ENCODE peak calls at places on chromosome 9, in eight cellular contexts. Q is psoas muscle, P is Peyer's patch, F is left lung, D is RWPE2, V is PC-3, L is tibial artery, S is foreskin keratinocyte. O is an unnamed sample. For H3K4me1, the result is how much of the 10 kb centered on the place peaks cover.

GRCh38 chr9:136240941-136241340 is 4.7 kb downstream of the QSOX2 start:
- DNase-seq in S (no peak), Q (no peak), V (no peak), D (no peak), L (no peak), P (no peak), F (no peak), O (no peak)

GRCh38 chr9:130962418-130963316 is 23.6 kb upstream of the FIBCD1 start:
- DNase-seq in L (peak), Q (no peak), P (no peak), F (no peak), D (peak), S (peak), V (peak), O (peak)

GRCh38 chr9:133971121-133971951 is 20.8 kb downstream of the VAV2 start:
- DNase-seq in V (no peak), P (no peak), S (no peak), D (peak), L (no peak), F (peak), Q (peak), O (no peak)

GRCh38 chr9:127489471-127490115 is 38.3 kb downstream of the LRSAM1 start:
- DNase-seq in Q (no peak), D (no peak), L (no peak), V (no peak), P (no peak), S (no peak), F (no peak), O (no peak)

GRCh38 chr9:6703898-6704639 is 53.7 kb upstream of the KDM4C start:
- DNase-seq in Q (peak), D (peak), S (peak), L (peak), P (peak), F (peak), V (peak), O (peak)

GRCh38 chr9:107690026-107690425 is 200.5 kb upstream of the KLF4 start:
- DNase-seq in F (no peak), V (no peak), P (no peak), L (no peak), Q (no peak), S (no peak), D (no peak), O (no peak)

GRCh38 chr9:137614631-137615386 is 4.0 kb upstream of the EHMT1 start:
- DNase-seq in V (no peak), S (no peak), P (no peak), L (no peak), Q (no peak), D (no peak), F (peak), O (no peak)

GRCh38 chr9:109887079-109887478 is 107.1 kb downstream of the PALM2AKAP2 start:
- DNase-seq in S (no peak), F (no peak), Q (no peak), V (no peak), D (no peak), P (no peak), L (no peak), O (peak)

GRCh38 chr9:133589454-133590227 is 19.5 kb downstream of the FAM163B start:
- DNase-seq in D (no peak), L (no peak), Q (no peak), V (no peak), S (no peak), F (peak), P (no peak), O (no peak)

GRCh38 chr9:137136261-137136925 is 2.6 kb upstream of the GRIN1 start:
- DNase-seq in V (no peak), S (no peak), D (peak), F (peak), L (no peak), Q (no peak), P (peak), O (no peak)

GRCh38 chr9:69292078-69292477 is 32.9 kb upstream of the ENTREP1 start:
- DNase-seq in S (no peak), L (no peak), F (no peak), V (no peak), D (no peak), Q (no peak), P (no peak), O (no peak)

GRCh38 chr9:95296761-95297160 is 20.7 kb downstream of the FANCC start:
- DNase-seq in F (no peak), S (no peak), P (no peak), L (no peak), Q (no peak), D (no peak), V (no peak), O (peak)

GRCh38 chr9:138044485-138045383 is 167.2 kb downstream of the CACNA1B start:
- DNase-seq in V (no peak), L (peak), F (no peak), P (peak), Q (peak), D (no peak), S (no peak), O (no peak)

GRCh38 chr9:34654317-34655083 is 2.5 kb downstream of the IL11RA start:
- DNase-seq in V (no peak), S (no peak), D (no peak), F (no peak), P (no peak), L (peak), Q (peak), O (no peak)

GRCh38 chr9:99345936-99346335 is 123.9 kb downstream of the SEC61B start:
- DNase-seq in P (no peak), F (no peak), D (no peak), L (no peak), Q (no peak), V (peak), S (peak), O (no peak)

GRCh38 chr9:136719212-136719880 is 7.0 kb downstream of the DIPK1B start:
- DNase-seq in D (no peak), P (peak), V (no peak), Q (peak), S (no peak), F (peak), L (no peak), O (no peak)

GRCh38 chr9:134328341-134328840 is 2.1 kb downstream of the RXRA start:
- DNase-seq in V (no peak), S (no peak), D (no peak), Q (peak), P (no peak), F (peak), L (no peak), O (peak)

GRCh38 chr9:79651251-79651795 is 79.6 kb downstream of the TLE4 start:
- DNase-seq in Q (no peak), F (peak), S (no peak), P (no peak), V (no peak), L (no peak), D (no peak), O (no peak)

GRCh38 chr9:70160672-70161413 is 97.9 kb upstream of the SMC5 start:
- DNase-seq in F (no peak), L (no peak), S (no peak), D (no peak), Q (no peak), V (no peak), P (no peak), O (no peak)

GRCh38 chr9:106350777-106351176 is 512.2 kb upstream of the ZNF462 start:
- DNase-seq in F (no peak), P (no peak), L (no peak), S (peak), D (no peak), Q (no peak), V (no peak), O (peak)

GRCh38 chr9:19154135-19154612 is 26.9 kb upstream of the PLIN2 start:
- DNase-seq in F (no peak), S (no peak), Q (no peak), L (no peak), P (peak), D (no peak), V (no peak), O (peak)

GRCh38 chr9:112168197-112168596 is 6.9 kb downstream of the SUSD1 start:
- DNase-seq in Q (no peak), V (peak), P (peak), S (no peak), F (no peak), D (no peak), L (no peak), O (peak)

GRCh38 chr9:124084087-124084486 is 72.5 kb downstream of the LHX2 start:
- DNase-seq in F (no peak), L (no peak), P (no peak), D (no peak), V (peak), Q (no peak), S (no peak), O (no peak)

GRCh38 chr9:97992219-97992618 is 9.1 kb downstream of the ANP32B start:
- DNase-seq in D (no peak), L (no peak), P (no peak), Q (no peak), S (no peak), V (no peak), F (no peak), O (no peak)

GRCh38 chr9:97994695-97995094 is 11.6 kb downstream of the ANP32B start:
- DNase-seq in P (no peak), D (no peak), L (no peak), Q (no peak), S (no peak), F (no peak), V (no peak), O (no peak)

GRCh38 chr9:97990259-97990658 is 7.1 kb downstream of the ANP32B start:
- DNase-seq in L (no peak), P (no peak), S (no peak), D (no peak), V (peak), Q (no peak), F (no peak), O (peak)

GRCh38 chr9:97991818-97992217 is 8.7 kb downstream of the ANP32B start:
- DNase-seq in D (no peak), V (no peak), S (no peak), Q (no peak), P (no peak), F (no peak), L (no peak), O (no peak)

GRCh38 chr9:97993000-97993399 is 9.9 kb downstream of the ANP32B start:
- DNase-seq in V (no peak), D (no peak), L (no peak), F (no peak), S (no peak), P (no peak), Q (no peak), O (no peak)
- H3K4me1 ChIP-seq in V (under half), D (under half), L (under half), F (half or more), S (under half), P (under half), Q (half or more), O (under half)

DNA sequence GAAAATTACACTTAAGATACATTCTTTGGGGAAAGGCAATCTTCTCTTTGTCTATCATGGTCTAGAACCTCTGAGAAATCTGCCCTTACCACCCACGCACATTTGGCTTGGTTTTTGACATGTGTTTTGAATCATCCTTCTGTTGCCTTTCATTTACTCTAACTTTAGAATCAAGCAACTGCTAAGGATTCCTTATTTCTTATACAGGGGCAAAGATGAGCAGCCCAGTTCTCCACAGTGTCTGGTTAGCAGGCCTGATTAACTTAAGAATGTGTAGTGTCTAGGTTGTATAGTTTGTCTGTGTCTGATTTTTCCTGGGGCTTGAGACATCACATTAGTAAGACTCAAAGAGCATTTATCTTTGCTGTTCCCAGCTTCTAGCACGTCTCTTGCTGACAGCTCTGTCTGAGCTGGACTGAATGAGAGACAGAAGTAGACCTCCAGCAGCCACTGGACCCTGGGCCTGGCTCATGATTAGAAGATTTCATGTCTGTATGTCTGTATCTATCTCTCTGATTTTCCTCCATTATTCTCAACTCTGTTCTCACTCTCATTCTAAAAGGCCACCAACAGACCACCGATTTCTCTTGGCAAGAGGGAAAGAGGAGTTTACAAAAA is 31.8 kb upstream of the PCA3 start:
- DNase-seq in S (no peak), P (no peak), F (no peak), V (no peak), Q (no peak), L (no peak), D (no peak), O (no peak)
- TF ChIP-seq CTCF in S (no peak), P (no peak), F (no peak), V (no peak), Q (no peak), L (no peak), D (no peak), O (no peak)

GRCh38 chr9:26748449-26749058 is 144.0 kb downstream of the CAAP1 start:
- DNase-seq in L (no peak), F (no peak), S (no peak), V (no peak), D (no peak), P (no peak), Q (no peak), O (no peak)

GRCh38 chr9:26744362-26744965 is 148.1 kb downstream of the CAAP1 start:
- DNase-seq in D (no peak), L (no peak), P (no peak), F (no peak), Q (no peak), V (peak), S (no peak), O (peak)

GRCh38 chr9:26747611-26748010 is 145.0 kb downstream of the CAAP1 start:
- DNase-seq in V (no peak), P (no peak), Q (no peak), S (no peak), F (no peak), D (no peak), L (no peak), O (no peak)

GRCh38 chr9:26745111-26745510 is 147.5 kb downstream of the CAAP1 start:
- DNase-seq in S (no peak), P (no peak), V (no peak), Q (no peak), D (no peak), L (no peak), F (no peak), O (no peak)

GRCh38 chr9:26746357-26747072 is 146.1 kb downstream of the CAAP1 start:
- DNase-seq in P (peak), L (no peak), F (no peak), Q (no peak), D (no peak), V (peak), S (peak), O (peak)
- H3K27ac ChIP-seq in P (no peak), L (no peak), F (no peak), Q (no peak), D (peak), V (peak), S (no peak), O (no peak)

DNA sequence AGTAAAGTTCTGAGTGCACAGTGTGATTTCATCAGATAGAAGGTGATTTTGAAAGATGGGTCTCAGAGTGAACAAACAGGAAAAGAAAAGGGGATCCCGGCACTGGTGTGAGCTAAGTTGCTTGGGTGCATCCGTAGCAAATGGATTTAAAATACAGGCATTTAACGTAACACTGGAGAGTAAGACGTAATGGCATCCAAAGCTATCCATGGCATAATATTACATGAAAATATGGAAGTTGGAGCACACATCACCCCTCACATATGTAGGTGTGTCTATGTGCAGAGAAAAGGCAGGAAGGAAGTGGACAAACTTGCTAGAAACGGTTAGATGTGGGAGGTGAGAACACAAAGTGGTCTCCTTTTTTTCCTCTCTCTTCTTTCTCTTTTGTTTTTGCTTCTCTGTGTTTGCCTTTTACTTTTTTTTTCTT is 38.2 kb upstream of the SEMA4D start:
- DNase-seq in Q (no peak), F (no peak), L (no peak), D (no peak), P (no peak), V (no peak), S (no peak), O (no peak)
- H3K4me1 ChIP-seq in Q (under half), F (under half), L (under half), D (under half), P (under half), V (under half), S (under half), O (under half)

GRCh38 chr9:83405674-83406255 is 132.4 kb downstream of the FRMD3 start:
- DNase-seq in V (no peak), L (no peak), S (no peak), Q (no peak), D (no peak), F (no peak), P (no peak), O (no peak)
- TF ChIP-seq CTCF in V (no peak), L (no peak), S (no peak), Q (no peak), D (no peak), F (no peak), P (no peak), O (no peak)

GRCh38 chr9:21505425-21506179 is 23.5 kb upstream of the IFNE start:
- DNase-seq in S (peak), Q (no peak), P (no peak), V (no peak), F (no peak), D (no peak), L (no peak), O (peak)
- H3K27ac ChIP-seq in S (no peak), Q (no peak), P (no peak), V (no peak), F (no peak), D (peak), L (no peak), O (no peak)